ENCODE peak calls at places on chromosomes 7 and 10, in five cellular contexts. T is colonic mucosa, D is heart left ventricle, Q is tibial artery, K is upper lobe of left lung. R is an unnamed sample.

GRCh38 chr10:130003166-130003565 is 39.1 kb upstream of the EBF3 start:
- DNase-seq in T (no peak), D (no peak), Q (no peak), K (no peak), R (no peak)

GRCh38 chr7:29607889-29608288 is 44.3 kb downstream of the PRR15 start:
- DNase-seq in T (no peak), D (no peak), Q (no peak), K (no peak), R (no peak)

GRCh38 chr7:99369767-99370353 is 4.7 kb upstream of the ARPC1B start:
- DNase-seq in T (no peak), D (no peak), Q (no peak), K (no peak), R (no peak)

GRCh38 chr7:105691029-105691691 is 109.9 kb upstream of the EFCAB10 start:
- DNase-seq in T (no peak), D (peak; percentile 25), Q (no peak), K (no peak), R (peak; percentile 27)

GRCh38 chr7:157980774-157981173 is 606.8 kb downstream of the PTPRN2 start:
- DNase-seq in T (no peak), D (no peak), Q (peak; percentile 24), K (no peak), R (no peak)

GRCh38 chr10:117197189-117197588 is at the start of gene KCNK18:
- DNase-seq in T (no peak), D (no peak), Q (no peak), K (no peak), R (no peak)

GRCh38 chr7:25186436-25186835 is 41.9 kb downstream of the NPVF start:
- DNase-seq in T (no peak), D (no peak), Q (no peak), K (no peak), R (no peak)

GRCh38 chr7:94315011-94315410 is 79.7 kb upstream of the COL1A2 start:
- DNase-seq in T (no peak), D (no peak), Q (no peak), K (no peak), R (no peak)

GRCh38 chr10:44680764-44681163 is 230.4 kb upstream of the TMEM72 start:
- DNase-seq in T (no peak), D (no peak), Q (no peak), K (no peak), R (no peak)

GRCh38 chr10:14659626-14660196 is 115.0 kb downstream of the FAM107B start:
- DNase-seq in T (no peak), D (no peak), Q (no peak), K (no peak), R (no peak)

GRCh38 chr7:81484266-81484665 is 285.6 kb downstream of the HGF start:
- DNase-seq in T (no peak), D (peak; percentile 61), Q (peak; percentile 77), K (no peak), R (peak; percentile 38)

GRCh38 chr10:102435529-102436233 is 3.3 kb upstream of the CUEDC2 start:
- DNase-seq in T (no peak), D (no peak), Q (no peak), K (no peak), R (no peak)

GRCh38 chr10:72027498-72027897 is 60.9 kb downstream of the SPOCK2 start:
- DNase-seq in T (peak; percentile 83), D (no peak), Q (no peak), K (no peak), R (peak; percentile 47)

GRCh38 chr7:99788554-99788953 is 4.6 kb upstream of the CYP3A4 start:
- DNase-seq in T (no peak), D (no peak), Q (no peak), K (no peak), R (no peak)

GRCh38 chr7:26101471-26102151 is 50.4 kb upstream of the NFE2L3 start:
- DNase-seq in T (no peak), D (no peak), Q (no peak), K (no peak), R (no peak)

GRCh38 chr10:116477989-116478615 is 50.5 kb downstream of the PNLIPRP3 start:
- DNase-seq in T (no peak), D (no peak), Q (no peak), K (no peak), R (no peak)

GRCh38 chr7:139699640-139700504 is 77.9 kb downstream of the HIPK2 start:
- DNase-seq in T (no peak), D (no peak), Q (peak; percentile 62), K (no peak), R (no peak)

GRCh38 chr10:113492181-113492580 is 60.7 kb upstream of the HABP2 start:
- DNase-seq in T (no peak), D (no peak), Q (no peak), K (no peak), R (no peak)

GRCh38 chr7:99728615-99729014 is 6.4 kb downstream of the CYP3A7 start:
- DNase-seq in T (no peak), D (no peak), Q (no peak), K (no peak), R (no peak)

GRCh38 chr7:7770228-7770627 is 51.8 kb upstream of the RPA3 start:
- DNase-seq in T (no peak), D (no peak), Q (no peak), K (no peak), R (no peak)

GRCh38 chr7:12130664-12131063 is 80.4 kb upstream of the TMEM106B start:
- DNase-seq in T (no peak), D (no peak), Q (no peak), K (no peak), R (no peak)

GRCh38 chr7:1662101-1662500 is 8.0 kb upstream of the ELFN1 start:
- DNase-seq in T (no peak), D (no peak), Q (peak; percentile 52), K (no peak), R (no peak)

GRCh38 chr10:101595591-101596433 is 7.7 kb downstream of the DPCD start:
- DNase-seq in T (no peak), D (peak; percentile 38), Q (no peak), K (no peak), R (no peak)

GRCh38 chr7:42935861-42936260 is 3.7 kb downstream of the MRPL32 start:
- DNase-seq in T (no peak), D (no peak), Q (no peak), K (no peak), R (no peak)

GRCh38 chr10:15824498-15824897 is 35.8 kb downstream of the MINDY3 start:
- DNase-seq in T (no peak), D (no peak), Q (no peak), K (no peak), R (no peak)

GRCh38 chr7:98058186-98058585 is 48.5 kb upstream of the LMTK2 start:
- DNase-seq in T (no peak), D (no peak), Q (no peak), K (no peak), R (no peak)

GRCh38 chr7:98051118-98051744 is 55.4 kb upstream of the LMTK2 start:
- DNase-seq in T (peak; percentile 42), D (no peak), Q (no peak), K (peak; percentile 57), R (no peak)

GRCh38 chr7:98056580-98056979 is 50.1 kb upstream of the LMTK2 start:
- DNase-seq in T (no peak), D (no peak), Q (no peak), K (no peak), R (no peak)

GRCh38 chr7:98054585-98054984 is 52.1 kb upstream of the LMTK2 start:
- DNase-seq in T (no peak), D (no peak), Q (no peak), K (no peak), R (no peak)

GRCh38 chr7:98057157-98057556 is 49.5 kb upstream of the LMTK2 start:
- DNase-seq in T (no peak), D (no peak), Q (no peak), K (no peak), R (no peak)
- H3K4me1 ChIP-seq in T (no peaks in the 10 kb centered on the region), D (no peaks in the 10 kb centered on the region), Q (no peaks in the 10 kb centered on the region), K (no peaks in the 10 kb centered on the region), R (no peaks in the 10 kb centered on the region)

DNA sequence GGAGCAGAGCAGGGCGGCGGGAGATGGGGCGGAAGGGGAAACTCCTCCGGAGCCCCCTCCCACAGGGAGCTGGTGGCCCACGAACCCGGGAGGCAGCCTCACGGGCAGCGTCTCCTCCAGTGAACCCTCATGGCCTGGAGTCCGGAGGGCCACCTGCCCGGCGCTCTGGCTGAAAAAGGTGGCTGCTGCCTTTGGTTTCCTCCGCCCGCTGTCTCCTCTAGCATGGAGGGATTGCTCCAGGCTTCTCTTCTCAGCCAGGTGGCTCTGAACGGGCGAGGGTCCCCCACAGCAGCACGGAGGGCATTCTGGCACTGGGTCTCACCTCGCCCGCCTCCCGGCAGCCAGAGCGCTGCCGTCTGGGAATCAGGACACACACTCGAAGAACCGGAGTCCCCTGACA is 177.3 kb upstream of the PFKP start:
- DNase-seq in T (no peak), D (no peak), Q (no peak), K (peak; percentile 65), R (no peak)
- H3K4me1 ChIP-seq in T (no peaks in the 10 kb centered on the region), D (no peaks in the 10 kb centered on the region), Q (no peaks in the 10 kb centered on the region), K (no peaks in the 10 kb centered on the region), R (no peaks in the 10 kb centered on the region)

GRCh38 chr10:17645591-17646345 is 1.8 kb downstream of the STAM start:
- DNase-seq in T (no peak), D (no peak), Q (no peak), K (no peak), R (no peak)

GRCh38 chr10:17647316-17647715 is 3.4 kb downstream of the STAM start:
- DNase-seq in T (no peak), D (peak; percentile 34), Q (no peak), K (no peak), R (no peak)

GRCh38 chr10:17643339-17643754 is 604 bp upstream of the STAM start:
- DNase-seq in T (no peak), D (peak; percentile 75), Q (peak; percentile 85), K (peak; percentile 32), R (peak; percentile 75)

GRCh38 chr10:17643755-17644484 is at the start of gene STAM:
- DNase-seq in T (peak; percentile 93), D (peak; percentile 92), Q (peak; percentile 93), K (peak; percentile 95), R (peak; percentile 89)

GRCh38 chr10:17644485-17644964 is 574 bp downstream of the STAM start:
- DNase-seq in T (no peak), D (no peak), Q (no peak), K (no peak), R (no peak)
- H3K4me1 ChIP-seq in T (peaks cover 5% of the 10 kb centered on the region), D (peaks cover 46% of the 10 kb centered on the region), Q (peaks cover 33% of the 10 kb centered on the region), K (peaks cover 24% of the 10 kb centered on the region), R (peaks cover 17% of the 10 kb centered on the region)

GRCh38 chr7:69839782-69840181 is 241.5 kb downstream of the AUTS2 start:
- DNase-seq in T (no peak), D (no peak), Q (no peak), K (no peak), R (no peak)

GRCh38 chr7:69845721-69846495 is 247.6 kb downstream of the AUTS2 start:
- DNase-seq in T (no peak), D (no peak), Q (no peak), K (no peak), R (no peak)

GRCh38 chr7:69840248-69840647 is 242.0 kb downstream of the AUTS2 start:
- DNase-seq in T (no peak), D (no peak), Q (no peak), K (no peak), R (no peak)

GRCh38 chr7:69844264-69844868 is 246.1 kb downstream of the AUTS2 start:
- DNase-seq in T (no peak), D (no peak), Q (no peak), K (no peak), R (no peak)

DNA sequence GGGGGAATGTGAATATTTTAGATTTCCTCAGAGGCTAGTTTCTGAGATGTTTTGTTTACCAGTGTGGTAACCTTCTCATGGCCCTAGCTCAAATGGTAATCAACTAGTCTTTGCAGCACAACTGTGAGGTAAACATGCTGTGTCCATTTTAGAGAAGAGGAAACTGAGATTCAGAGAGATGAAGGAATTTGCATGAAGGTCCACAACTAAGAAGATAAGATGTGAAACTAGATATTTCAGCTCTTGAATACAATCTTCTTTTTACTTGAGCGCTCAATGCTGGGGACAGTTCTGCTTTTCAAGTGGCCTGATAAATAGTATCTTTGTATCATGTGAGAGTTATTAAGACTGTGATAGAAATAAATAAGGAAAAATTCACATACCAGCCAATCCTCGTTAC is 245.4 kb downstream of the AUTS2 start:
- DNase-seq in T (no peak), D (no peak), Q (no peak), K (no peak), R (no peak)
- H3K4me1 ChIP-seq in T (no peaks in the 10 kb centered on the region), D (no peaks in the 10 kb centered on the region), Q (no peaks in the 10 kb centered on the region), K (no peaks in the 10 kb centered on the region), R (no peaks in the 10 kb centered on the region)